ENCODE peak calls at places on chromosomes 11 and 22, in four cellular contexts. Y is endodermal cell; P is CD8-positive, alpha-beta memory T cell; T is effector memory CD4-positive, alpha-beta T cell. I is an unnamed sample.
A peak's percentile ranks its signal among the peaks of the same experiment; 100 is the strongest.

GRCh38 chr11:104573431-104573830 is 324.8 kb downstream of the CASP12 start:
- DNase-seq in T (no peak), Y (no peak), P (no peak), I (no peak)

GRCh38 chr11:72848846-72849466 is 34.7 kb downstream of the ATG16L2 start:
- DNase-seq in T (no peak), Y (peak; percentile 80), P (peak; percentile 34), I (no peak)

GRCh38 chr22:22169923-22170322 is 74.7 kb upstream of the VPREB1 start:
- DNase-seq in P (no peak), T (no peak), Y (no peak), I (no peak)

GRCh38 chr11:44623716-44624491 is 58.4 kb downstream of the CD82 start:
- DNase-seq in Y (peak; percentile 40), P (no peak), T (no peak), I (no peak)

GRCh38 chr11:3104051-3104714 is 47.0 kb upstream of the CARS1 start:
- DNase-seq in T (no peak), P (no peak), Y (peak; percentile 38), I (no peak)

GRCh38 chr11:57460756-57461749 is 725 bp downstream of the RTN4RL2 start:
- DNase-seq in P (peak; percentile 16), T (no peak), Y (peak; percentile 82), I (no peak)

GRCh38 chr11:91686700-91687099 is 537.9 kb upstream of the FAT3 start:
- DNase-seq in Y (no peak), T (no peak), P (no peak), I (no peak)

GRCh38 chr22:30675436-30675835 is 7.8 kb upstream of the DUSP18 start:
- DNase-seq in P (no peak), Y (no peak), T (no peak), I (no peak)

GRCh38 chr11:65493367-65494176 is 5.3 kb upstream of the MALAT1 start:
- DNase-seq in Y (peak; percentile 78), P (no peak), T (no peak), I (no peak)

GRCh38 chr11:26121466-26121865 is 210.5 kb upstream of the ANO3 start:
- DNase-seq in Y (no peak), P (no peak), T (no peak), I (no peak)

GRCh38 chr22:35313311-35314121 is 13.8 kb downstream of the TOM1 start:
- DNase-seq in Y (no peak), P (no peak), T (no peak), I (peak; percentile 42)
- H3K4me1 ChIP-seq in Y (peaks cover 3% of the 10 kb centered on the region), P (peaks cover 30% of the 10 kb centered on the region), T (peaks cover 58% of the 10 kb centered on the region), I (peaks cover 8% of the 10 kb centered on the region)

GRCh38 chr11:11984563-11984962 is 23.9 kb downstream of the DKK3 start:
- DNase-seq in Y (peak; percentile 33), T (no peak), P (no peak), I (no peak)
- H3K4me1 ChIP-seq in Y (peaks cover 19% of the 10 kb centered on the region), T (no peaks in the 10 kb centered on the region), P (peaks cover 3% of the 10 kb centered on the region), I (peaks cover 4% of the 10 kb centered on the region)

GRCh38 chr22:50182176-50183081 is 3.3 kb upstream of the TRABD start:
- DNase-seq in P (no peak), Y (no peak), T (no peak), I (peak; percentile 80)

GRCh38 chr22:50184541-50185383 is 951 bp upstream of the TRABD start:
- DNase-seq in T (no peak), P (no peak), Y (peak; percentile 76), I (no peak)

GRCh38 chr22:50183141-50183971 is 2.4 kb upstream of the TRABD start:
- DNase-seq in T (no peak), P (no peak), Y (no peak), I (no peak)

GRCh38 chr22:50185384-50186087 is at the start of gene TRABD:
- DNase-seq in P (peak; percentile 83), T (peak; percentile 81), Y (peak; percentile 97), I (peak; percentile 82)

GRCh38 chr22:50184004-50184461 is 1.7 kb upstream of the TRABD start:
- DNase-seq in P (no peak), T (no peak), Y (peak; percentile 72), I (peak; percentile 85)
- H3K4me1 ChIP-seq in P (peaks cover 24% of the 10 kb centered on the region), T (peaks cover 24% of the 10 kb centered on the region), Y (peaks cover 4% of the 10 kb centered on the region), I (peaks cover 9% of the 10 kb centered on the region)

GRCh38 chr22:25193130-25193529 is 6.5 kb upstream of the CRYBB3 start:
- DNase-seq in T (no peak), Y (no peak), P (no peak), I (no peak)
- H3K4me1 ChIP-seq in T (no peaks in the 10 kb centered on the region), Y (no peaks in the 10 kb centered on the region), P (no peaks in the 10 kb centered on the region), I (no peaks in the 10 kb centered on the region)

GRCh38 chr11:76169473-76169881 is 36.8 kb downstream of the WNT11 start:
- DNase-seq in T (no peak), P (no peak), Y (no peak), I (no peak)

GRCh38 chr11:76174330-76174729 is 32.0 kb downstream of the WNT11 start:
- DNase-seq in Y (no peak), T (no peak), P (no peak), I (no peak)

GRCh38 chr11:76170473-76170872 is 35.8 kb downstream of the WNT11 start:
- DNase-seq in P (no peak), T (no peak), Y (no peak), I (no peak)

GRCh38 chr11:76173663-76174062 is 32.6 kb downstream of the WNT11 start:
- DNase-seq in T (no peak), P (no peak), Y (no peak), I (no peak)

GRCh38 chr11:76172583-76172982 is 33.7 kb downstream of the WNT11 start:
- DNase-seq in Y (no peak), P (no peak), T (no peak), I (no peak)
- H3K4me1 ChIP-seq in Y (no peaks in the 10 kb centered on the region), P (no peaks in the 10 kb centered on the region), T (no peaks in the 10 kb centered on the region), I (no peaks in the 10 kb centered on the region)

GRCh38 chr11:102802341-102802740 is 4.4 kb upstream of the MMP1 start:
- DNase-seq in Y (no peak), P (no peak), T (no peak), I (no peak)

GRCh38 chr11:102798012-102798746 is at the start of gene MMP1:
- DNase-seq in T (no peak), P (no peak), Y (no peak), I (no peak)

GRCh38 chr11:102799656-102800339 is 1.8 kb upstream of the MMP1 start:
- DNase-seq in Y (no peak), P (no peak), T (no peak), I (no peak)

GRCh38 chr11:102806296-102806695 is 8.3 kb upstream of the MMP1 start:
- DNase-seq in Y (no peak), T (no peak), P (no peak), I (no peak)

GRCh38 chr11:102800774-102801173 is 2.8 kb upstream of the MMP1 start:
- DNase-seq in Y (no peak), P (no peak), T (no peak), I (no peak)
- H3K4me1 ChIP-seq in Y (no peaks in the 10 kb centered on the region), P (no peaks in the 10 kb centered on the region), T (no peaks in the 10 kb centered on the region), I (no peaks in the 10 kb centered on the region)

GRCh38 chr22:37221424-37222336 is 9.4 kb upstream of the SSTR3 start:
- DNase-seq in T (no peak), Y (no peak), P (no peak), I (no peak)

GRCh38 chr22:37218771-37219411 is 6.6 kb upstream of the SSTR3 start:
- DNase-seq in P (peak; percentile 94), Y (no peak), T (peak; percentile 72), I (no peak)

GRCh38 chr22:37219534-37219933 is 7.3 kb upstream of the SSTR3 start:
- DNase-seq in P (peak; percentile 30), T (no peak), Y (no peak), I (no peak)

GRCh38 chr22:37222440-37222971 is 10.2 kb upstream of the SSTR3 start:
- DNase-seq in Y (no peak), T (no peak), P (peak; percentile 82), I (no peak)

DNA sequence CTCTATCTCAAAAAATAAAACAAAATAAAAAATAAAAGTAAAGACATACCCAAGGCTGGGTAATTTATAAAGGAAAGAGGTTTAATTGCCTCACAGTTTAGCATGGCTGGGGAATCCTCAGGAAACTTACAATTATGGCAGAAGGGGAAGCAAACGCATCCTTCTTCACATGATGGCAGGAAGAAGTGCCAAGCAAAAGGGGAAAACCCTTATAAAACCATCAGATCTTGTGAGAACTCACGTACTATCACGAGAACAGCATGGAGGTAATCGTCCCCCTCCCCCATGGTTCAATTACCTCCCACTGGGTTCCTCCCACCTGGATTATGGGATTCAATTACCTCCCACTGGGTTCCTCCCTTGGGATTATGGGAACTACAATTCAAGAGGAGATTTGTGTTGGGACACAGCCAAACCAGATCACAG is 8.3 kb upstream of the SSTR3 start:
- DNase-seq in T (no peak), P (peak; percentile 38), Y (peak; percentile 67), I (no peak)
- H3K4me1 ChIP-seq in T (peaks cover 71% of the 10 kb centered on the region), P (peaks cover 93% of the 10 kb centered on the region), Y (no peaks in the 10 kb centered on the region), I (no peaks in the 10 kb centered on the region)

GRCh38 chr11:12682730-12683500 is 8.7 kb downstream of the TEAD1 start:
- DNase-seq in Y (no peak), T (no peak), P (no peak), I (no peak)

GRCh38 chr11:12680246-12680939 is 6.2 kb downstream of the TEAD1 start:
- DNase-seq in P (peak; percentile 31), Y (peak; percentile 96), T (no peak), I (peak; percentile 88)

GRCh38 chr11:12680940-12681258 is 6.7 kb downstream of the TEAD1 start:
- DNase-seq in Y (no peak), T (no peak), P (no peak), I (no peak)

GRCh38 chr11:12682288-12682687 is 8.1 kb downstream of the TEAD1 start:
- DNase-seq in P (no peak), T (no peak), Y (no peak), I (no peak)

DNA sequence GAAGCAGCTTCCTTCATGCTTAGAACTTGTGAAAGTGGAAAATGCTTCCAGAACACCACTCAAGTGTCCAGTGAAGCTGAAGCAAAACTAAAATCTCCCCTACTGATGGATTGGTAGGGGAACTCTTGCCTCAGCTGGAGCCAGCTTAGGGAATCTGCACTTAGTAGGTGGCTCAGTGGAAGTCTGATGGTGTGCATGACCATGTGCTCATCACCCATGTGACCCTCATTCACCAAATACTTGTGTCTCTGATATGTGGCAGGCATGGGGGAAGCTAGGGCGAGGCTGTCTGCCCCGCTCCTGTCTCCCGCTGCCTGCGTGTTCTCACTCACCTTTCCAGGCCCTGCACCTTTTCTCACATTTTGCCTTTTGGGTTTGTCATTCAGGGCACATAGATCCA is 7.2 kb downstream of the TEAD1 start:
- DNase-seq in P (no peak), Y (no peak), T (no peak), I (no peak)
- H3K4me1 ChIP-seq in P (peaks cover 7% of the 10 kb centered on the region), Y (peaks cover 36% of the 10 kb centered on the region), T (peaks cover 4% of the 10 kb centered on the region), I (no peaks in the 10 kb centered on the region)

GRCh38 chr22:23179381-23180294 is 671 bp upstream of the BCR start:
- DNase-seq in P (peak; percentile 19), Y (peak; percentile 65), T (no peak), I (no peak)

GRCh38 chr22:23182289-23183106 is 2.2 kb downstream of the BCR start:
- DNase-seq in P (peak; percentile 39), Y (peak; percentile 61), T (peak; percentile 40), I (no peak)

GRCh38 chr22:23181763-23182288 is 1.5 kb downstream of the BCR start:
- DNase-seq in T (no peak), P (no peak), Y (no peak), I (no peak)

GRCh38 chr22:23180301-23180892 is at the start of gene BCR:
- DNase-seq in P (peak; percentile 66), T (peak; percentile 50), Y (peak; percentile 82), I (no peak)

GRCh38 chr22:23180893-23181762 is 819 bp downstream of the BCR start:
- DNase-seq in T (no peak), Y (peak; percentile 71), P (peak; percentile 50), I (no peak)
- H3K4me1 ChIP-seq in T (peaks cover 48% of the 10 kb centered on the region), Y (no peaks in the 10 kb centered on the region), P (peaks cover 62% of the 10 kb centered on the region), I (peaks cover 5% of the 10 kb centered on the region)